ENCODE peak calls at places on chromosomes 6 and 20, in five cellular contexts. One of them, this sample, is unnamed.

GRCh38 chr6:53651149-53651763 is 14.3 kb downstream of the KLHL31 start:
- DNase-seq in CD8-positive, alpha-beta memory T cell: peak
- DNase-seq in RWPE1: peak
- DNase-seq in mesenchymal stem cell: peak
- DNase-seq in right cardiac atrium: no peak
- DNase-seq in this sample: peak

GRCh38 chr6:31498748-31499147 is 803 bp downstream of the MICB start:
- DNase-seq in CD8-positive, alpha-beta memory T cell: no peak
- DNase-seq in RWPE1: no peak
- DNase-seq in mesenchymal stem cell: peak
- DNase-seq in right cardiac atrium: no peak
- DNase-seq in this sample: no peak

GRCh38 chr20:44841955-44842354 is 31.6 kb upstream of the RIMS4 start:
- DNase-seq in CD8-positive, alpha-beta memory T cell: no peak
- DNase-seq in RWPE1: no peak
- DNase-seq in mesenchymal stem cell: no peak
- DNase-seq in right cardiac atrium: no peak
- DNase-seq in this sample: no peak

GRCh38 chr6:21722488-21722887 is 128.9 kb downstream of the SOX4 start:
- DNase-seq in CD8-positive, alpha-beta memory T cell: no peak
- DNase-seq in RWPE1: no peak
- DNase-seq in mesenchymal stem cell: no peak
- DNase-seq in right cardiac atrium: no peak
- DNase-seq in this sample: no peak

GRCh38 chr20:15643713-15644112 is 929.5 kb downstream of the KIF16B start:
- DNase-seq in CD8-positive, alpha-beta memory T cell: no peak
- DNase-seq in RWPE1: peak
- DNase-seq in mesenchymal stem cell: no peak
- DNase-seq in right cardiac atrium: no peak
- DNase-seq in this sample: no peak

GRCh38 chr6:70210462-70210861 is 92.4 kb downstream of the COL9A1 start:
- DNase-seq in CD8-positive, alpha-beta memory T cell: no peak
- DNase-seq in RWPE1: peak
- DNase-seq in mesenchymal stem cell: peak
- DNase-seq in right cardiac atrium: no peak
- DNase-seq in this sample: no peak

GRCh38 chr20:58867211-58867610 is 14.7 kb downstream of the GNAS start:
- DNase-seq in CD8-positive, alpha-beta memory T cell: no peak
- DNase-seq in RWPE1: no peak
- DNase-seq in mesenchymal stem cell: no peak
- DNase-seq in right cardiac atrium: no peak
- DNase-seq in this sample: no peak

GRCh38 chr6:153024401-153025017 is 22.0 kb upstream of the MTRF1L start:
- DNase-seq in CD8-positive, alpha-beta memory T cell: peak
- DNase-seq in RWPE1: peak
- DNase-seq in mesenchymal stem cell: peak
- DNase-seq in right cardiac atrium: no peak
- DNase-seq in this sample: no peak

GRCh38 chr6:101477436-101477835 is 83.9 kb downstream of the GRIK2 start:
- DNase-seq in CD8-positive, alpha-beta memory T cell: no peak
- DNase-seq in RWPE1: no peak
- DNase-seq in mesenchymal stem cell: no peak
- DNase-seq in right cardiac atrium: no peak
- DNase-seq in this sample: peak

GRCh38 chr20:23587631-23588030 is 18.1 kb downstream of the CST9 start:
- DNase-seq in CD8-positive, alpha-beta memory T cell: no peak
- DNase-seq in RWPE1: no peak
- DNase-seq in mesenchymal stem cell: no peak
- DNase-seq in right cardiac atrium: no peak
- DNase-seq in this sample: no peak

GRCh38 chr6:45704056-45704790 is 311.4 kb downstream of the CLIC5 start:
- DNase-seq in CD8-positive, alpha-beta memory T cell: no peak
- DNase-seq in RWPE1: no peak
- DNase-seq in mesenchymal stem cell: no peak
- DNase-seq in right cardiac atrium: no peak
- DNase-seq in this sample: no peak

GRCh38 chr20:5056801-5057599 is 55.7 kb upstream of the SLC23A2 start:
- DNase-seq in CD8-positive, alpha-beta memory T cell: peak
- DNase-seq in RWPE1: no peak
- DNase-seq in mesenchymal stem cell: peak
- DNase-seq in right cardiac atrium: peak
- DNase-seq in this sample: peak

GRCh38 chr6:20126789-20127653 is 85.2 kb downstream of the MBOAT1 start:
- DNase-seq in CD8-positive, alpha-beta memory T cell: peak
- DNase-seq in RWPE1: peak
- DNase-seq in mesenchymal stem cell: peak
- DNase-seq in right cardiac atrium: peak
- DNase-seq in this sample: peak

GRCh38 chr20:14219801-14220461 is 117.5 kb downstream of the FLRT3 start:
- DNase-seq in CD8-positive, alpha-beta memory T cell: no peak
- DNase-seq in RWPE1: peak
- DNase-seq in mesenchymal stem cell: no peak
- DNase-seq in right cardiac atrium: no peak
- DNase-seq in this sample: no peak
- H3K27ac ChIP-seq in CD8-positive, alpha-beta memory T cell: no peak
- H3K27ac ChIP-seq in RWPE1: peak
- H3K27ac ChIP-seq in mesenchymal stem cell: no peak
- H3K27ac ChIP-seq in right cardiac atrium: no peak
- H3K27ac ChIP-seq in this sample: no peak

GRCh38 chr6:125018136-125018535 is 55.9 kb downstream of the RNF217 start:
- DNase-seq in CD8-positive, alpha-beta memory T cell: no peak
- DNase-seq in RWPE1: no peak
- DNase-seq in mesenchymal stem cell: no peak
- DNase-seq in right cardiac atrium: no peak
- DNase-seq in this sample: no peak

GRCh38 chr6:125022391-125022989 is 60.3 kb downstream of the RNF217 start:
- DNase-seq in CD8-positive, alpha-beta memory T cell: no peak
- DNase-seq in RWPE1: no peak
- DNase-seq in mesenchymal stem cell: no peak
- DNase-seq in right cardiac atrium: peak
- DNase-seq in this sample: no peak

GRCh38 chr6:125020385-125020784 is 58.1 kb downstream of the RNF217 start:
- DNase-seq in CD8-positive, alpha-beta memory T cell: no peak
- DNase-seq in RWPE1: no peak
- DNase-seq in mesenchymal stem cell: peak
- DNase-seq in right cardiac atrium: no peak
- DNase-seq in this sample: no peak

GRCh38 chr6:125019281-125019680 is 57.0 kb downstream of the RNF217 start:
- DNase-seq in CD8-positive, alpha-beta memory T cell: no peak
- DNase-seq in RWPE1: no peak
- DNase-seq in mesenchymal stem cell: no peak
- DNase-seq in right cardiac atrium: no peak
- DNase-seq in this sample: no peak

GRCh38 chr6:125019873-125020272 is 57.6 kb downstream of the RNF217 start:
- DNase-seq in CD8-positive, alpha-beta memory T cell: no peak
- DNase-seq in RWPE1: no peak
- DNase-seq in mesenchymal stem cell: peak
- DNase-seq in right cardiac atrium: peak
- DNase-seq in this sample: no peak
- H3K27ac ChIP-seq in CD8-positive, alpha-beta memory T cell: no peak
- H3K27ac ChIP-seq in RWPE1: no peak
- H3K27ac ChIP-seq in mesenchymal stem cell: no peak
- H3K27ac ChIP-seq in right cardiac atrium: no peak
- H3K27ac ChIP-seq in this sample: no peak

GRCh38 chr20:48684501-48685041 is 143.2 kb downstream of the PREX1 start:
- DNase-seq in CD8-positive, alpha-beta memory T cell: no peak
- DNase-seq in RWPE1: no peak
- DNase-seq in mesenchymal stem cell: no peak
- DNase-seq in right cardiac atrium: no peak
- DNase-seq in this sample: no peak

GRCh38 chr20:48685300-48685699 is 142.5 kb downstream of the PREX1 start:
- DNase-seq in CD8-positive, alpha-beta memory T cell: no peak
- DNase-seq in RWPE1: no peak
- DNase-seq in mesenchymal stem cell: no peak
- DNase-seq in right cardiac atrium: no peak
- DNase-seq in this sample: no peak

GRCh38 chr20:48681882-48682426 is 145.8 kb downstream of the PREX1 start:
- DNase-seq in CD8-positive, alpha-beta memory T cell: no peak
- DNase-seq in RWPE1: no peak
- DNase-seq in mesenchymal stem cell: no peak
- DNase-seq in right cardiac atrium: no peak
- DNase-seq in this sample: no peak

GRCh38 chr20:48682529-48683385 is 145.0 kb downstream of the PREX1 start:
- DNase-seq in CD8-positive, alpha-beta memory T cell: no peak
- DNase-seq in RWPE1: peak
- DNase-seq in mesenchymal stem cell: peak
- DNase-seq in right cardiac atrium: peak
- DNase-seq in this sample: no peak

GRCh38 chr20:48683467-48684175 is 144.2 kb downstream of the PREX1 start:
- DNase-seq in CD8-positive, alpha-beta memory T cell: no peak
- DNase-seq in RWPE1: no peak
- DNase-seq in mesenchymal stem cell: no peak
- DNase-seq in right cardiac atrium: no peak
- DNase-seq in this sample: no peak
- H3K27ac ChIP-seq in CD8-positive, alpha-beta memory T cell: no peak
- H3K27ac ChIP-seq in RWPE1: no peak
- H3K27ac ChIP-seq in mesenchymal stem cell: no peak
- H3K27ac ChIP-seq in right cardiac atrium: no peak
- H3K27ac ChIP-seq in this sample: no peak

DNA sequence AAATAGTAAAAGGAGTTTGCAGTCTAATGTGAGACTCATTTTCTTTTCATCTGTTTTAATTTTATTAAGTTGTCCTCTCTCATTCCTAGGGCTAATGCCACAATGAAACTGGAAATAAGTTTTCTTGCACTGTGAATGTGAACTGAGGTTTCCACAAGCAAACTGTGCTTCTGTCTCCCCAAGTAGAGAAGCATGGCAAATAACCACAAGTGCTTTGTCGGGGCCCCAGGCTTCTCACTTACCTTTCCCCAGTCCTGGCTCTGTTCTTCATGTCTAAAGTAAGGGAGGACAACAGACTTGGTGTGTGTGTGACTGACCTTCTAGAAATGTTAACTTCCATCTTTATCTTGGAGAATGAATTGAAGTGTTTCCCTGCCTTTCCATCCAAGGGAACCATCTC is 80.8 kb downstream of the CBFA2T2 start:
- DNase-seq in CD8-positive, alpha-beta memory T cell: no peak
- DNase-seq in RWPE1: no peak
- DNase-seq in mesenchymal stem cell: no peak
- DNase-seq in right cardiac atrium: no peak
- DNase-seq in this sample: no peak
- H3K27ac ChIP-seq in CD8-positive, alpha-beta memory T cell: no peak
- H3K27ac ChIP-seq in RWPE1: no peak
- H3K27ac ChIP-seq in mesenchymal stem cell: no peak
- H3K27ac ChIP-seq in right cardiac atrium: no peak
- H3K27ac ChIP-seq in this sample: peak

GRCh38 chr6:3057063-3057462 is 11.2 kb upstream of the RIPK1 start:
- DNase-seq in CD8-positive, alpha-beta memory T cell: no peak
- DNase-seq in RWPE1: no peak
- DNase-seq in mesenchymal stem cell: no peak
- DNase-seq in right cardiac atrium: no peak
- DNase-seq in this sample: no peak

GRCh38 chr6:3053231-3053508 is 15.1 kb upstream of the RIPK1 start:
- DNase-seq in CD8-positive, alpha-beta memory T cell: no peak
- DNase-seq in RWPE1: no peak
- DNase-seq in mesenchymal stem cell: no peak
- DNase-seq in right cardiac atrium: no peak
- DNase-seq in this sample: no peak

GRCh38 chr6:3052481-3053230 is 15.6 kb upstream of the RIPK1 start:
- DNase-seq in CD8-positive, alpha-beta memory T cell: no peak
- DNase-seq in RWPE1: no peak
- DNase-seq in mesenchymal stem cell: no peak
- DNase-seq in right cardiac atrium: peak
- DNase-seq in this sample: no peak
- H3K27ac ChIP-seq in CD8-positive, alpha-beta memory T cell: peak
- H3K27ac ChIP-seq in RWPE1: peak
- H3K27ac ChIP-seq in mesenchymal stem cell: no peak
- H3K27ac ChIP-seq in right cardiac atrium: no peak
- H3K27ac ChIP-seq in this sample: no peak

GRCh38 chr6:167445568-167445967 is 120.7 kb downstream of the TTLL2 start:
- DNase-seq in CD8-positive, alpha-beta memory T cell: no peak
- DNase-seq in RWPE1: no peak
- DNase-seq in mesenchymal stem cell: no peak
- DNase-seq in right cardiac atrium: no peak
- DNase-seq in this sample: no peak
- H3K27ac ChIP-seq in CD8-positive, alpha-beta memory T cell: no peak
- H3K27ac ChIP-seq in RWPE1: no peak
- H3K27ac ChIP-seq in mesenchymal stem cell: no peak
- H3K27ac ChIP-seq in right cardiac atrium: no peak
- H3K27ac ChIP-seq in this sample: no peak

DNA sequence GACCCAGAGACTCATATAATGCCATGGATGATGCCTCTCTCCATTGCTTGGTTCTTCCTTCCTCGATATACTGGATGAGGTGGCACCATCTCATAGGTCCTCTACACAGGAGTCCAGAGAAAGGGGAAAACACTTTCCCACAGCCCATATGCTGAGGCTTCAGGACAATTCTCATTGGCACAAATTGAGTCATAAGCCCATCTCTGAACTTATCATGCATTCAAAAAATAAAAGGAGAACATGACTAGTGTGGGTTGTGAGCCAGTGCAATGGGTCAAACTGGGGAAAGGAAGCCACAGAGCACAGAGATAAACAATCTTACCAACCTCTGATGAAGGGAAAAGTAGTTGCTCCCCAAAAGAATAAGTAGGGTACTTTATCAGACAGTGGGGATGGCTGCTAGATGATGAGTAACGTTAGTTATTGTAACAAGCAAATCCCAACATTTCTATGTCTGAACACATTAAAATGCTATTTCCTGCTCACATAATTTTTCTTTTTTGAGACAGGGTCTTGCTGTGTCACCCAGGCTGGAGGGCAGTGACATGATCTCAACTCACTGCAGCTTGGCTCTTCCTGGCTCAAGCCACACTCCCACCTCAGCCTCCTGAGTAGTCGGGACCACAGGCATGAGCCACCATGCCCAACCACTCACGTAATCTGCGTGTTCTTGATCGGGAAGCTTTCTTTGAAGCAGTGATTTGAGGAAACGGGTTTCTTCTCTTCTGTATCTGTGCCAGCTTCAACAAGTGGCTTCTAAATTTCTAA is 27.0 kb downstream of the SOD2 start:
- DNase-seq in CD8-positive, alpha-beta memory T cell: no peak
- DNase-seq in RWPE1: no peak
- DNase-seq in mesenchymal stem cell: no peak
- DNase-seq in right cardiac atrium: no peak
- DNase-seq in this sample: no peak
- H3K27ac ChIP-seq in CD8-positive, alpha-beta memory T cell: no peak
- H3K27ac ChIP-seq in RWPE1: no peak
- H3K27ac ChIP-seq in mesenchymal stem cell: no peak
- H3K27ac ChIP-seq in right cardiac atrium: no peak
- H3K27ac ChIP-seq in this sample: no peak

This sample was measured in caudate nucleus.